ENCODE peak calls at places on chromosome 10, in eight cellular contexts. H, D, E, C, Z, F, W and L are unnamed samples.

GRCh38 chr10:79063661-79064490 is 4.9 kb upstream of the ZMIZ1 start:
- DNase-seq in H (no peak), D (no peak), E (no peak), C (no peak), Z (no peak), F (no peak), W (no peak), L (no peak)

GRCh38 chr10:116891208-116891607 is 41.9 kb downstream of the ENO4 start:
- DNase-seq in H (no peak), D (no peak), E (no peak), C (no peak), Z (peak), F (no peak), W (peak), L (peak)

GRCh38 chr10:131728829-131729228 is 172.0 kb upstream of the PPP2R2D start:
- DNase-seq in H (no peak), D (no peak), E (no peak), C (no peak), Z (peak), F (no peak), W (no peak), L (no peak)

GRCh38 chr10:43049081-43049551 is 27.8 kb upstream of the RET start:
- DNase-seq in H (no peak), D (no peak), E (no peak), C (no peak), Z (peak), F (no peak), W (no peak), L (no peak)

GRCh38 chr10:30629653-30630052 is at the start of gene LYZL2:
- DNase-seq in H (no peak), D (no peak), E (no peak), C (no peak), Z (no peak), F (no peak), W (no peak), L (no peak)

GRCh38 chr10:21626457-21627161 is 92.6 kb downstream of the MLLT10 start:
- DNase-seq in H (no peak), D (no peak), E (no peak), C (no peak), Z (no peak), F (no peak), W (no peak), L (no peak)

GRCh38 chr10:73819513-73820093 is 8.2 kb upstream of the NDST2 start:
- DNase-seq in H (no peak), D (no peak), E (no peak), C (no peak), Z (no peak), F (no peak), W (peak), L (no peak)

GRCh38 chr10:29794776-29795635 is 160.2 kb upstream of the SVIL start:
- DNase-seq in H (no peak), D (no peak), E (no peak), C (no peak), Z (no peak), F (no peak), W (peak), L (no peak)

GRCh38 chr10:15370741-15371701 is at the start of gene FAM171A1:
- DNase-seq in H (no peak), D (peak), E (no peak), C (no peak), Z (peak), F (no peak), W (no peak), L (no peak)

GRCh38 chr10:127467793-127468192 is 81.3 kb upstream of the NPS start:
- DNase-seq in H (no peak), D (no peak), E (no peak), C (no peak), Z (no peak), F (no peak), W (no peak), L (no peak)

GRCh38 chr10:7945025-7945424 is 109.5 kb upstream of the GATA3 start:
- DNase-seq in H (no peak), D (no peak), E (no peak), C (no peak), Z (peak), F (no peak), W (no peak), L (no peak)

GRCh38 chr10:70578371-70578947 is 24.1 kb downstream of the PRF1 start:
- DNase-seq in H (peak), D (peak), E (peak), C (peak), Z (no peak), F (no peak), W (no peak), L (no peak)

GRCh38 chr10:14409247-14409646 is 78.5 kb upstream of the FRMD4A start:
- DNase-seq in H (no peak), D (no peak), E (no peak), C (no peak), Z (no peak), F (no peak), W (no peak), L (no peak)

GRCh38 chr10:48792121-48792520 is 107.4 kb downstream of the WDFY4 start:
- DNase-seq in H (no peak), D (no peak), E (no peak), C (no peak), Z (no peak), F (no peak), W (no peak), L (no peak)

GRCh38 chr10:46033602-46034011 is 3.2 kb upstream of the NCOA4 start:
- DNase-seq in H (no peak), D (no peak), E (peak), C (no peak), Z (no peak), F (no peak), W (peak), L (no peak)

GRCh38 chr10:112202561-112203241 is 19.1 kb upstream of the GPAM start:
- DNase-seq in H (peak), D (no peak), E (peak), C (peak), Z (no peak), F (no peak), W (no peak), L (no peak)

GRCh38 chr10:8435186-8436055 is 380.9 kb downstream of the GATA3 start:
- DNase-seq in H (no peak), D (no peak), E (no peak), C (no peak), Z (no peak), F (no peak), W (no peak), L (no peak)

GRCh38 chr10:103413540-103413939 is 17.1 kb downstream of the PDCD11 start:
- DNase-seq in H (no peak), D (no peak), E (no peak), C (no peak), Z (no peak), F (no peak), W (no peak), L (no peak)

GRCh38 chr10:11491087-11491486 is 120.4 kb downstream of the USP6NL start:
- DNase-seq in H (no peak), D (no peak), E (no peak), C (no peak), Z (no peak), F (no peak), W (no peak), L (no peak)

GRCh38 chr10:32692174-32692573 is 246.2 kb downstream of the CCDC7 start:
- DNase-seq in H (no peak), D (no peak), E (peak), C (peak), Z (no peak), F (no peak), W (no peak), L (no peak)

GRCh38 chr10:127882801-127883459 is 9.8 kb downstream of the CLRN3 start:
- DNase-seq in H (no peak), D (no peak), E (no peak), C (no peak), Z (no peak), F (no peak), W (no peak), L (no peak)

GRCh38 chr10:122236690-122237306 is 34.3 kb upstream of the BTBD16 start:
- DNase-seq in H (no peak), D (no peak), E (no peak), C (no peak), Z (peak), F (no peak), W (no peak), L (no peak)

GRCh38 chr10:70619271-70620019 is 16.9 kb upstream of the PRF1 start:
- DNase-seq in H (no peak), D (peak), E (no peak), C (peak), Z (no peak), F (no peak), W (no peak), L (no peak)

GRCh38 chr10:43952760-43953159 is 304.1 kb upstream of the ZNF32 start:
- DNase-seq in H (no peak), D (no peak), E (no peak), C (no peak), Z (no peak), F (no peak), W (no peak), L (no peak)

GRCh38 chr10:90179696-90180407 is 478.5 kb downstream of the KIF20B start:
- DNase-seq in H (no peak), D (no peak), E (no peak), C (peak), Z (no peak), F (no peak), W (no peak), L (no peak)

GRCh38 chr10:131514454-131514853 is 202.9 kb upstream of the TCERG1L start:
- DNase-seq in H (no peak), D (peak), E (no peak), C (no peak), Z (no peak), F (no peak), W (no peak), L (no peak)

GRCh38 chr10:131183546-131184045 is 127.9 kb downstream of the TCERG1L start:
- DNase-seq in H (no peak), D (no peak), E (no peak), C (no peak), Z (no peak), F (no peak), W (no peak), L (no peak)

GRCh38 chr10:21488246-21488953 is 37.1 kb downstream of the SKIDA1 start:
- DNase-seq in H (no peak), D (no peak), E (no peak), C (no peak), Z (no peak), F (no peak), W (peak), L (no peak)

GRCh38 chr10:125720002-125720382 is 483 bp downstream of the EDRF1 start:
- DNase-seq in H (no peak), D (no peak), E (peak), C (no peak), Z (no peak), F (no peak), W (no peak), L (no peak)

GRCh38 chr10:80489371-80490112 is 35.4 kb downstream of the TSPAN14 start:
- DNase-seq in H (no peak), D (no peak), E (no peak), C (no peak), Z (no peak), F (no peak), W (no peak), L (no peak)

GRCh38 chr10:44975487-44976331 is 2.9 kb downstream of the DEPP1 start:
- DNase-seq in H (no peak), D (peak), E (peak), C (peak), Z (no peak), F (no peak), W (peak), L (no peak)

GRCh38 chr10:104032144-104032775 is 53.4 kb downstream of the COL17A1 start:
- DNase-seq in H (no peak), D (no peak), E (no peak), C (no peak), Z (no peak), F (no peak), W (no peak), L (no peak)

GRCh38 chr10:103630156-103630555 is 136.7 kb downstream of the NEURL1 start:
- DNase-seq in H (no peak), D (no peak), E (no peak), C (no peak), Z (no peak), F (no peak), W (no peak), L (no peak)

GRCh38 chr10:124715479-124715878 is 28.7 kb downstream of the FAM53B start:
- DNase-seq in H (no peak), D (peak), E (no peak), C (no peak), Z (no peak), F (no peak), W (no peak), L (no peak)

GRCh38 chr10:14192746-14193145 is 138.0 kb downstream of the FRMD4A start:
- DNase-seq in H (no peak), D (no peak), E (no peak), C (no peak), Z (no peak), F (no peak), W (no peak), L (no peak)

GRCh38 chr10:13717936-13718772 is 131.4 kb downstream of the PRPF18 start:
- DNase-seq in H (no peak), D (no peak), E (peak), C (no peak), Z (no peak), F (no peak), W (no peak), L (no peak)

DNA sequence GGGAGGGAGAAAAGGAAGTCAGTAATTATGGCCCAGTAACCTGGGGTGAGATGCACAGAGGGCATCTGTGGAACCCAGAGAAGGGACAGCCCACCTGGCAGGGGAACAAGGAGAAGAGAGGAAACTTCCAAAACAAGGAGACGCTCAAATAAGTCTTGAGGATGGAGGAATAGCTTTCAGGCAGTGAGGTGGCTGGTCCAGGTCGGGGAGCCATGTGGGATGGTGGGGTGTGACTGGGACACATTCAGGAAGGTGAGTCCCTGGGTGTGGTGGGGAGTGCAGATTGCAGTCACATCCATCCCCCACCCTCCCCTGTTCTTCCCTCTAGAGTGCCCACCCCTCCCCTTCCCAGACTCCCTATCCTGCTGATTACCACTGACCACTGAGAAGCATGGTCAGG is 175.4 kb downstream of the GRID1 start:
- DNase-seq in H (no peak), D (no peak), E (no peak), C (no peak), Z (no peak), F (no peak), W (no peak), L (no peak)
- H3K9ac ChIP-seq in H (no peak), D (no peak), E (no peak), C (no peak), Z (no peak), F (no peak), W (no peak), L (no peak)

GRCh38 chr10:88076027-88076880 is 212.8 kb downstream of the PTEN start:
- DNase-seq in H (no peak), D (no peak), E (no peak), C (no peak), Z (no peak), F (no peak), W (no peak), L (no peak)
- TF ChIP-seq POLR2AphosphoS5 in H (no peak), D (no peak), E (no peak), C (no peak), Z (no peak), F (no peak), W (no peak), L (no peak)

GRCh38 chr10:119657725-119658124 is 6.5 kb downstream of the BAG3 start:
- DNase-seq in H (no peak), D (no peak), E (no peak), C (no peak), Z (no peak), F (no peak), W (no peak), L (no peak)
- H3K9ac ChIP-seq in H (no peak), D (peak), E (no peak), C (peak), Z (peak), F (no peak), W (no peak), L (no peak)

DNA sequence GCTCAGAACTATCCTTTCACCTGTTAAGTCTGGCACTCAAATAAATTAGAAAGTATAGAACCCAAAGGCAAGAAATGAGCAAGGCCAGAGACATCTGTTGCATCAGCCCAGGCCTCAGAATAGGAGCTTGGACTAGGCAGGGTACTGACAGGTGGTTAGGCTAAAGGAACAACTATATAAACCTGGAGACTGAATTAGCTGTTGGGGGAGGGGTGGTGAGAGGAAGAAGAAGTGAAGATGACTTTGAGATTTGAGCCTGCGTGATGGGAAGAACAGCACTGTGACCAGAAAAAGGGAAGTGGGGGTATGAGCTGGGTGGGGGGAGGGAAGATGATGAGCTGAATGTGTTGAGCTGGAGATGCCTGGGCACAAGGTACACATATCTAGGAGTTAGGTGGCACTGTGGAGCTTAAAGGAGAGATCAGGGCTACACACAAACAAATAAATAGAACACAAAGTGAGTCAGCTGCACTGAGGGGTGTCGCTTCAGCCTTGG is 244.7 kb downstream of the PTEN start:
- DNase-seq in H (peak), D (no peak), E (no peak), C (peak), Z (no peak), F (no peak), W (no peak), L (no peak)
- TF ChIP-seq POLR2AphosphoS5 in H (no peak), D (no peak), E (no peak), C (no peak), Z (no peak), F (no peak), W (no peak), L (no peak)

DNA sequence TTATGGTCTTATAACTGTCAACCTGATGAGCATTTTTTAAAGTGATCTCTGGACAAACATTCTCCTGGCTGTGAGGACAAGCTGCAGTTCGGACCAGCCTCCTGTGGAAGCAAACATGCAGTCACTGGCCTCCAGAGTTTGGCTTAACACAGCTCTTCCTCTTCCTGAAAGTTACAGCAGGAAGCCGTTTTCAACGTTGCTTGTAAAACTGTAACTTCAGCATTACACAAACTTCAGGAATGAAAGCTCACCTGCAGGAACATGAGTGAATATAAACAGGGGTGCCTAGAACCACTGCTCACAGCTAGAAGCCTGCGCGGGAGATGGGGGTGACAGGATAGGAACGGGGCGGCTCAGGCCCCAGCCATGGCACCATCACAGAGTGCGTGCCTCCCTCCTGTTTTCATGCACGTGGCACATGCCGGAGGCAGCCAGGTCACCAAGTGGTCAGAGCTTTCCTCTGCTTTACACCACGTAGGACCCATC is 292.9 kb upstream of the PITRM1 start:
- DNase-seq in H (no peak), D (no peak), E (no peak), C (no peak), Z (no peak), F (no peak), W (peak), L (no peak)
- H3K9ac ChIP-seq in H (no peak), D (no peak), E (no peak), C (no peak), Z (no peak), F (no peak), W (peak), L (no peak)

GRCh38 chr10:100442548-100442947 is 20.3 kb upstream of the WNT8B start:
- DNase-seq in H (no peak), D (no peak), E (no peak), C (no peak), Z (no peak), F (no peak), W (no peak), L (no peak)
- TF ChIP-seq POLR2AphosphoS5 in H (no peak), D (no peak), E (no peak), C (no peak), Z (no peak), F (no peak), W (no peak), L (no peak)

DNA sequence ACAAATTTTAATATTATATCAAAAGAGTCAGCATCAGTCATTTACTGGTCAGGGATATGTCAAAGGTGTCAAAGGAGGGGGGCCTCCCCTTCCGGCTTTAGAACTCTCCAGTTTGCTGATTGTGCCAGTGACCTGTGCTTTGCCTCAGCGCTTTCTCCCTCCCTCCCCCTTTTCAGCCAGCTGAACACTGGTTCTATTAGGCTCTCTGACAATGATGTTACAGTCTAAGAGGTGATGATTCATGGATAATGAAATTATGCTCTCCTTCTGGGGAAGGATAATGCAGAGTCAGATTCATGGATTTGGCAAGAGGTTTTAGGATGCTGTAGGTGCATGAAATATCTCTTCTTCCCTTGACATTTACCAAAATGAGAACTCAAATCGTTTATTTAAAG is 6.1 kb downstream of the LRRTM3 start:
- DNase-seq in H (no peak), D (no peak), E (no peak), C (no peak), Z (no peak), F (no peak), W (no peak), L (no peak)
- H3K9ac ChIP-seq in H (no peak), D (no peak), E (no peak), C (no peak), Z (no peak), F (no peak), W (no peak), L (no peak)

GRCh38 chr10:17216217-17216900 is 11.7 kb upstream of the VIM start:
- DNase-seq in H (peak), D (peak), E (peak), C (peak), Z (no peak), F (no peak), W (peak), L (no peak)
- TF ChIP-seq POLR2AphosphoS5 in H (no peak), D (no peak), E (no peak), C (peak), Z (peak), F (no peak), W (peak), L (no peak)

GRCh38 chr10:27746364-27747095 is 911 bp upstream of the MKX start:
- DNase-seq in H (no peak), D (no peak), E (no peak), C (no peak), Z (no peak), F (no peak), W (no peak), L (no peak)

GRCh38 chr10:27747096-27747451 is 1.5 kb upstream of the MKX start:
- DNase-seq in H (no peak), D (no peak), E (no peak), C (no peak), Z (no peak), F (no peak), W (no peak), L (no peak)

GRCh38 chr10:27745380-27745718 is 270 bp downstream of the MKX start:
- DNase-seq in H (no peak), D (no peak), E (no peak), C (no peak), Z (peak), F (no peak), W (no peak), L (no peak)

GRCh38 chr10:27744478-27745379 is 890 bp downstream of the MKX start:
- DNase-seq in H (no peak), D (no peak), E (no peak), C (no peak), Z (peak), F (no peak), W (peak), L (no peak)

GRCh38 chr10:27745719-27746363 is at the start of gene MKX:
- DNase-seq in H (no peak), D (no peak), E (no peak), C (no peak), Z (peak), F (no peak), W (peak), L (no peak)
- H3K9ac ChIP-seq in H (no peak), D (no peak), E (no peak), C (peak), Z (no peak), F (no peak), W (no peak), L (no peak)

DNA sequence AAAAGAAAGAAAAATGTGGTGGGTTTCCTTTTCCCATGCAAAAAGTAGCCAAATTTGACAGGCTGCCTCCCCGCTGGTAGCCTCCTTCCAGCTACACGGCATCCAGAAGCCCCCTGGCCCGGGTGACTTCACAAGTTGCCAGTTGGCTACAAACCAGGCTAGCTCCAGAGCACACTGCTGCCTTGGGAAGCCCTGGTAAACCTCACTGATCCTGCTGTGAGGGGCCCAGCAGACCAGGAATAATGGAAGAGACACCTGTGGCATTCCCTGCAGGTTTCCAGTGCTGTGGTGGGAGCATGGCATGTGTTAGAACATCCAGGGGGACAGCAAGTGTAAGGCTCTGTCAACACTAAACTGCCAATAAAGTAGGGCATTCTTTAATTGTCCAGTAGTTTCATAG is 55.7 kb upstream of the TM9SF3 start:
- DNase-seq in H (no peak), D (no peak), E (no peak), C (no peak), Z (no peak), F (no peak), W (no peak), L (no peak)
- TF ChIP-seq POLR2AphosphoS5 in H (no peak), D (no peak), E (no peak), C (no peak), Z (no peak), F (no peak), W (no peak), L (no peak)